ENCODE peak calls at places on chromosomes 2 and 18, in seven cellular contexts. B, M, Z, G, P, O and F are unnamed samples.

GRCh38 chr2:101185085-101185484 is 33.9 kb upstream of the TBC1D8 start:
- DNase-seq in B (no peak), M (no peak), Z (no peak), G (no peak), P (no peak), O (no peak), F (no peak)

GRCh38 chr2:56464613-56465012 is 280.8 kb downstream of the CCDC85A start:
- DNase-seq in B (no peak), M (no peak), Z (no peak), G (no peak), P (no peak), O (no peak), F (no peak)

GRCh38 chr18:49625021-49625691 is 63.3 kb downstream of the LIPG start:
- DNase-seq in B (no peak), M (peak; percentile 47), Z (no peak), G (no peak), P (no peak), O (no peak), F (no peak)

GRCh38 chr2:85851253-85851955 is 37.4 kb downstream of the ST3GAL5 start:
- DNase-seq in B (no peak), M (no peak), Z (no peak), G (peak; percentile 69), P (no peak), O (peak; percentile 35), F (no peak)

GRCh38 chr2:108889907-108890306 is 99.1 kb downstream of the EDAR start:
- DNase-seq in B (no peak), M (no peak), Z (no peak), G (no peak), P (no peak), O (no peak), F (no peak)

GRCh38 chr2:109632158-109632789 is 18.1 kb downstream of the SOWAHC start:
- DNase-seq in B (no peak), M (peak; percentile 51), Z (no peak), G (no peak), P (no peak), O (no peak), F (no peak)

GRCh38 chr18:55841314-55841713 is 253.3 kb upstream of the TCF4 start:
- DNase-seq in B (no peak), M (no peak), Z (no peak), G (no peak), P (no peak), O (no peak), F (no peak)

GRCh38 chr2:35790292-35790691 is 565.3 kb upstream of the CRIM1 start:
- DNase-seq in B (no peak), M (no peak), Z (no peak), G (no peak), P (no peak), O (no peak), F (no peak)

GRCh38 chr2:2892378-2892777 is 485.2 kb downstream of the EIPR1 start:
- DNase-seq in B (no peak), M (no peak), Z (no peak), G (no peak), P (no peak), O (no peak), F (no peak)

GRCh38 chr18:58044370-58045264 is 591 bp downstream of the NEDD4L start:
- DNase-seq in B (peak; percentile 52), M (peak; percentile 68), Z (peak; percentile 70), G (peak; percentile 39), P (peak; percentile 83), O (peak; percentile 55), F (peak; percentile 75)

GRCh38 chr2:112085382-112085730 is 30.3 kb downstream of the TMEM87B start:
- DNase-seq in B (no peak), M (no peak), Z (no peak), G (no peak), P (no peak), O (no peak), F (no peak)

GRCh38 chr2:230216489-230216888 is 3.3 kb downstream of the SP110 start:
- DNase-seq in B (no peak), M (no peak), Z (no peak), G (no peak), P (no peak), O (no peak), F (no peak)

DNA sequence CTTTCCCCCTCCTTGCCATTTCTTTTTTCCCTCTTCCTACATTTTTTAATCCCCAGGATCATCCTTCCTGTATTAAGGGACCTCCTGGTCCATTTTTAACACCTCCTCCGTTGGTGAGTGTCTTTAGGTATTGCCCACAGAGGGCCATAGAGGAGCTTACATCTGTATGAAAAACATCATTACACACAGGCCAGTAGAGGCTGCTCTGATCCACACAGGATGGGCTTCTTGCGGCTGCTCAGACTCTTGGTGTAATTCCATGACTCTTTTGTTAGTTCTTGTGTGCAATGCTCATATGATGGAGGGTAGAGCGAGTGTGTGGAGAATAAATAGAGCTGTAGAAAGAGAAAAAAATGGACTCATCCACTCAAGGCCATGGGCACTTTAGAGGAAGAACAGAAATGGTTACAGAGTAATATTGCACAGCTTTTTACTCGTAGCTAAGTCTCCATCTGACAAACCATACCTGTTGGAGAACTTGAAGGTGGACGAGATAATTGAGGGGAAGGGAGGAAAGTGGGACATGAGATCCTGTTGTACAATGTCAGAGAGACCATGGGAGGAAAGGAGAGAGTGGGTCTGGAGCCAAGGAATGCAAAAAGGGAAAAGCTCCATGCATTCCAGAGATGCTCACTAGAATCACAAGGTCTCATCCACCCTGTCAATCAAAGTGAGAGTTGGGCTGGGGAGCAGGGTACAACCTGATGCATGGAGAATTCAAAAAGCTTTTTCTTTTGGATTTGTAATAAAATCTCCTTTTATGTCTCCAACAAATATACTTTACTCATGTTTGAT is 129.7 kb upstream of the TNP1 start:
- DNase-seq in B (no peak), M (no peak), Z (no peak), G (no peak), P (no peak), O (no peak), F (no peak)
- TF ChIP-seq CTCF in B (no peak), M (no peak), Z (no peak), G (no peak), P (no peak), O (no peak), F (no peak)

DNA sequence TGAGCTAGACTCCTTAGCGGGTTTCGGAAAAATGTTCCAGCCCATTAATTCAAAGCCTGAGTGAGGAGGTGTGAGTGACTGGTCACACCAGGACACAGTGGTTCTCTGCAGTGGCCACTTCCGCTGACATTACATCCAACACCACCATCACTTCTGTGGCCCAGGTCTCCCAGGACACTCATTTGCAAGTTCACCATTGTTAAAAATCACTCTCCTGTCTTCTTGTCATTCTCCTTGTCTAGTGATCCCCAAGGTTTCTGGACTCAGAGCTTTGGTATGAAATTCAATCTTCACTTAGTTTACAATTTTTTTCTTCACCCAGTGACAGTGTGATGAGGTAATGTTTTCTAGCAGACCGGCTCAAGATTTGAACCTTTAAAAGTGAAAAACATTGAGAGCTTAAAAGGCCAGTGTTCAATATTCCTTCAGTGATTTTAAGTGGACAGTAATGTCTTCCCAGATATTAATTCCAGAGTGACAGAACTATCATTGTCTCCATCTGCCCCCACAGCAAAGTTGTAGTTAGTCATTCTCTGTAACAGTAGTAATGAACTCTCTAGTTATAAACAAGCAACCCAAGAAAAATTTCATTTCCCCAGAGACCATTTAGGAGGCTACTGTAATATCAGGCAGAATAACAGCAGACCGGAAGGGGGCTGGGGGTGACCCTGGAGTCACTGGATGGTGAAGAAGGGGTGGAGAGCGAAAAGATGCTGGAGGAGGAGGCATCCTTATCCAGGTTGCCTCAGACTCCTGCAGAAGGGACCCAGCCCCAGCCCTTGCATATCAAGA is 164.9 kb downstream of the GFPT1 start:
- DNase-seq in B (no peak), M (no peak), Z (no peak), G (no peak), P (no peak), O (no peak), F (no peak)
- H3K27ac ChIP-seq in B (peak overlapping the region; percentile 15), M (no peak overlapping the region), Z (no peak overlapping the region), G (peak overlapping the region; percentile 62), P (no peak overlapping the region), O (peak overlapping the region; percentile 74), F (peak overlapping the region; percentile 6)

GRCh38 chr18:8361941-8362471 is 247.2 kb upstream of the RAB12 start:
- DNase-seq in B (no peak), M (no peak), Z (no peak), G (no peak), P (no peak), O (no peak), F (no peak)

GRCh38 chr18:8357320-8357719 is 251.9 kb upstream of the RAB12 start:
- DNase-seq in B (no peak), M (no peak), Z (no peak), G (no peak), P (no peak), O (no peak), F (no peak)

GRCh38 chr18:8358066-8358795 is 251.0 kb upstream of the RAB12 start:
- DNase-seq in B (no peak), M (no peak), Z (no peak), G (no peak), P (no peak), O (no peak), F (no peak)

GRCh38 chr18:8359481-8359880 is 249.8 kb upstream of the RAB12 start:
- DNase-seq in B (no peak), M (no peak), Z (no peak), G (no peak), P (no peak), O (no peak), F (no peak)

DNA sequence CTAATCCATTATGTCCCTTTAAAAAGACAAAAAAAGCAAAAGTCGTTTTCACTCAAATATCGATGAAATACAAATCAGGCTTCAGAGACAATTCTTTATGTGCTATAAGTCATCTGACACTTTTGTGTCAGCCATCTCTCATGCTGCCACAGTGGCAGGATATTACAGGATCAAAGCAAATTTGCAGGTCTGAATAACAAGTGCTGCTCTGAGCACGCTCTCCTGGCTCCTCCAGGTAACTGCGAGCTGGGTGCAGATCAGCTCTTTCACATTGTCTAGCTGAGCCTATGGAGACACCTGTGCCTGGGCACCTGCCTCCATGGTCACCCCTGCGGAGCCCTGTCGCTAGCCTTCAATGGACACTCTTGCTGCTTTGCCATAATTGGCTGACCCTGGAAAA is 250.2 kb upstream of the RAB12 start:
- DNase-seq in B (no peak), M (no peak), Z (no peak), G (no peak), P (no peak), O (no peak), F (no peak)
- TF ChIP-seq CTCF in B (no peak), M (no peak), Z (no peak), G (no peak), P (no peak), O (no peak), F (no peak)

DNA sequence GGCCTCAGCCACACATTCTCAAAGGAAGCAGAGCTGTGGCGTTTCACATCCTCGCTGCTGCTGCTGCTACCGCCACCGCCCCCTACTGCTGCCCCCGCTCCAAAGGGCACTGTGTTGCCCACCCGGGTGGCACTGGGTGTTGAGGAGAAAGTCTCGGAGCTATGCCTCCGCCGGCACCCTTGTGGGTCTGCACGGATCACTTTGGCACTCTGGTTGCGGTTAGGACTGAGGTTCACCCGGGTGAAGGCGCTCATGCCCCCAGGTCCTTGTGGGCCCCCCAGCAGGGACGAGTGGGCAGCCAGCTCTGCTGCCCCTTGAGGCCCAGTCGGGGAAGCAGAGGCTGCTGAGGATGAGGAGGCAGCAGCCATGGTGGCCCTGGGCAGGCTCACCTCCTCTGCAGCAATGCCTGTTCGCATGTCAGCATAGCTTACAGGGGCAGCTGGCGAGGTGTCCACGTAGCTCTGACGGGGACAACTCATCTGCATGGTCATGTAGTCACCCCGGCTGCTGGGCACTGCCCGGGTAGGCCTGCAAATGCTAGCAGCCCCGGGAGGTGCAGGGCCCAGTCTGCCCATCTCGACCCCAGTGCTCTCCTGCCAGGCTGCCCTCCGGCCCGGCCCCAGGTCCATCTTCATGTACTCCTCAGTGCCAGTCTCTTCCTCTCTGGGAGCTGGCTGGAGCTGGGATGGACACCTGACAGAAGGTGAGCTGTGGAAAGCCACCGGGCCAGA is 4.2 kb downstream of the IRS1 start:
- DNase-seq in B (peak; percentile 30), M (peak; percentile 47), Z (no peak), G (peak; percentile 27), P (peak; percentile 67), O (no peak), F (no peak)
- H3K27ac ChIP-seq in B (peak overlapping the region; percentile 96), M (peak overlapping the region; percentile 99), Z (no peak overlapping the region), G (peak overlapping the region; percentile 96), P (peak overlapping the region; percentile 70), O (peak overlapping the region; percentile 93), F (peak overlapping the region; percentile 95)